ENCODE peak calls at places on chromosomes 11 and 22, in six cellular contexts. P, F, I, W, H and T are unnamed samples.

GRCh38 chr11:130020323-130020722 is 17.7 kb upstream of the PRDM10 start:
- DNase-seq in P (no peak), F (no peak), I (no peak), W (no peak), H (no peak), T (no peak)

GRCh38 chr22:46626356-46626755 is 6.2 kb downstream of the GRAMD4 start:
- DNase-seq in P (no peak), F (no peak), I (no peak), W (no peak), H (no peak), T (no peak)

GRCh38 chr22:20810645-20811044 is 36.7 kb downstream of the SERPIND1 start:
- DNase-seq in P (no peak), F (no peak), I (no peak), W (no peak), H (no peak), T (no peak)

GRCh38 chr22:44920183-44920582 is 89.6 kb downstream of the PHF21B start:
- DNase-seq in P (no peak), F (no peak), I (no peak), W (no peak), H (no peak), T (no peak)

GRCh38 chr22:37109242-37109917 is at the start of gene TMPRSS6:
- DNase-seq in P (no peak), F (no peak), I (no peak), W (no peak), H (peak; percentile 70), T (no peak)

GRCh38 chr11:75873417-75874148 is 58.6 kb downstream of the UVRAG start:
- DNase-seq in P (no peak), F (no peak), I (peak; percentile 73), W (no peak), H (no peak), T (no peak)

GRCh38 chr11:20211691-20212090 is 51.4 kb upstream of the DBX1 start:
- DNase-seq in P (no peak), F (no peak), I (no peak), W (no peak), H (no peak), T (no peak)

GRCh38 chr22:42743501-42743991 is 22.9 kb upstream of the A4GALT start:
- DNase-seq in P (no peak), F (no peak), I (no peak), W (no peak), H (peak; percentile 83), T (no peak)

GRCh38 chr22:20153945-20154344 is 3.1 kb upstream of the CCDC188 start:
- DNase-seq in P (no peak), F (peak; percentile 68), I (no peak), W (no peak), H (no peak), T (no peak)

GRCh38 chr11:83249972-83250593 is 36.1 kb downstream of the CCDC90B start:
- DNase-seq in P (peak; percentile 58), F (peak; percentile 52), I (no peak), W (peak; percentile 51), H (peak; percentile 24), T (no peak)

GRCh38 chr22:37065149-37065548 is 13.6 kb downstream of the KCTD17 start:
- DNase-seq in P (no peak), F (no peak), I (no peak), W (no peak), H (no peak), T (no peak)

GRCh38 chr11:59669611-59670009 is 773 bp upstream of the PATL1 start:
- DNase-seq in P (peak; percentile 21), F (no peak), I (no peak), W (no peak), H (no peak), T (peak; percentile 63)

GRCh38 chr22:31857247-31857646 is 87.1 kb upstream of the YWHAH start:
- DNase-seq in P (no peak), F (peak; percentile 26), I (no peak), W (no peak), H (no peak), T (peak; percentile 76)

GRCh38 chr11:126951465-126951864 is 49.1 kb downstream of the KIRREL3 start:
- DNase-seq in P (no peak), F (no peak), I (no peak), W (no peak), H (no peak), T (no peak)

DNA sequence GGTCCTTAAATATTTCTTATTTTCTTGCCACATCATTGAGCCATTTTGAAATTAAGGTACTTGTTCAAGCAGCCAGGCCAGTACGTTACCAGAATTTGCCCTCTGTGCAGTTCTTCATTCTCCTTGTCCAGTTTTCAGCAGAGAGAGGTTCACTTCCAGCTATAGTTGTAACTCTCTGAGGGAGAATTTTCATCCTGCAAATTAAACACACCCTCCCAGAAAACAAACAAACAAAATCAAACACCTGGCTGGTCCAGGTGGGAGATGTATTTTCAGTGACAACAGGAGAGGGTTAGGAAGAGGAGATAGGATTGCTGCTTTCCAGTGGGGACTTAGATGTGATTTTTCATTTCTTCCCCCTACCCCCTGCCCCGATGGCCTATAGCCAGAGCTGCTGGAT is 45.0 kb downstream of the LHFPL7 start:
- DNase-seq in P (no peak), F (no peak), I (no peak), W (no peak), H (no peak), T (no peak)
- TF ChIP-seq CHD2 in P (no peak), F (no peak), I (no peak), W (no peak), H (no peak), T (no peak)

GRCh38 chr22:38758276-38758945 is 2.6 kb upstream of the SUN2 start:
- DNase-seq in P (no peak), F (no peak), I (no peak), W (no peak), H (no peak), T (no peak)

GRCh38 chr22:38760477-38761201 is 4.8 kb upstream of the SUN2 start:
- DNase-seq in P (no peak), F (no peak), I (no peak), W (no peak), H (peak; percentile 21), T (no peak)

GRCh38 chr22:38759005-38759404 is 3.2 kb upstream of the SUN2 start:
- DNase-seq in P (no peak), F (no peak), I (no peak), W (no peak), H (no peak), T (no peak)

GRCh38 chr22:38762607-38763006 is 6.8 kb upstream of the SUN2 start:
- DNase-seq in P (no peak), F (no peak), I (no peak), W (no peak), H (no peak), T (no peak)

GRCh38 chr22:38761202-38762162 is 5.7 kb upstream of the SUN2 start:
- DNase-seq in P (no peak), F (no peak), I (no peak), W (no peak), H (no peak), T (no peak)
- TF ChIP-seq CHD2 in P (no peak), F (no peak), I (no peak), W (no peak), H (no peak), T (no peak)

GRCh38 chr11:1020211-1020905 is 16.2 kb downstream of the MUC6 start:
- DNase-seq in P (no peak), F (no peak), I (no peak), W (no peak), H (no peak), T (no peak)
- TF ChIP-seq CHD2 in P (no peak), F (no peak), I (no peak), W (no peak), H (no peak), T (no peak)

GRCh38 chr11:61372659-61373058 is 10.5 kb downstream of the TMEM138 start:
- DNase-seq in P (no peak), F (no peak), I (no peak), W (no peak), H (no peak), T (no peak)

GRCh38 chr11:61370349-61371005 is 8.3 kb downstream of the TMEM138 start:
- DNase-seq in P (no peak), F (no peak), I (no peak), W (no peak), H (no peak), T (no peak)

GRCh38 chr11:61364012-61364396 is 1.8 kb downstream of the TMEM138 start:
- DNase-seq in P (no peak), F (no peak), I (no peak), W (no peak), H (no peak), T (no peak)

GRCh38 chr11:61367406-61367805 is 5.2 kb downstream of the TMEM138 start:
- DNase-seq in P (no peak), F (peak; percentile 51), I (no peak), W (no peak), H (no peak), T (no peak)

GRCh38 chr11:61369372-61370348 is 7.5 kb downstream of the TMEM138 start:
- DNase-seq in P (no peak), F (no peak), I (peak; percentile 77), W (no peak), H (peak; percentile 76), T (no peak)
- TF ChIP-seq CHD2 in P (no peak), F (no peak), I (peak; percentile 79), W (no peak), H (no peak), T (no peak)

GRCh38 chr11:103987631-103988594 is 48.5 kb upstream of the DDI1 start:
- DNase-seq in P (no peak), F (no peak), I (no peak), W (no peak), H (no peak), T (no peak)
- TF ChIP-seq CHD2 in P (no peak), F (no peak), I (no peak), W (no peak), H (no peak), T (no peak)

GRCh38 chr22:40345801-40346177 is 511 bp upstream of the ADSL start:
- DNase-seq in P (no peak), F (peak; percentile 44), I (no peak), W (peak; percentile 36), H (peak; percentile 10), T (no peak)

GRCh38 chr22:40347300-40347699 is 1.0 kb downstream of the ADSL start:
- DNase-seq in P (no peak), F (no peak), I (no peak), W (no peak), H (no peak), T (no peak)

GRCh38 chr22:40342521-40342920 is 3.8 kb upstream of the ADSL start:
- DNase-seq in P (no peak), F (no peak), I (no peak), W (no peak), H (no peak), T (no peak)

GRCh38 chr22:40346178-40347064 is at the start of gene ADSL:
- DNase-seq in P (peak; percentile 82), F (peak; percentile 89), I (peak; percentile 41), W (peak; percentile 89), H (peak; percentile 79), T (peak; percentile 91)

DNA sequence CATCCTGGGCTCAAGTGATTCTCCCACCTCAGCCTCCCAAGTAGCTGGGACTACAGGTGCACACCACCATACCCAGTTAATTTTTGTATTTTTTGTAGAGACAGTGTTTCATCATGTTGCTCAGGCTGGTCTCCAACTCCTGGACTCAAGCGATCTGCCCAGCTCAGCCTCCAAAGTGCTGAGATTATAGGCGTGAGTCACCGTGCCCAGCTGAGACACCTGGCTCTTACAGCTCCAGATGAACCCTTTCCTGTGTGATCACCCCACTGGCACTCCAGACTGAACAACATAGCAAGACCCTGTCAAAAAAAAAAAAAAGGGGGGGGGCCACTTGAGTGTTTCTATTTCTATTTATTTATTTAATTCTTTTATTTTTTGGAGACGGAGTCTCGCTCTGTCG is 1.0 kb upstream of the ADSL start:
- DNase-seq in P (no peak), F (no peak), I (no peak), W (no peak), H (no peak), T (no peak)
- TF ChIP-seq CHD2 in P (no peak), F (no peak), I (no peak), W (no peak), H (no peak), T (no peak)